ENCODE peak calls at places on chromosomes 5 and 9, in eight cellular contexts. E is astrocyte; U is heart right ventricle; H is uterus; O is adrenal gland; P is thyroid gland; S is CD8-positive, alpha-beta T cell; I is SJCRH30. R is an unnamed sample. For H3K4me1, the result is how much of the 10 kb centered on the place peaks cover.

GRCh38 chr9:105359899-105360298 is 87.9 kb upstream of the FSD1L start:
- DNase-seq in U (no peak), O (no peak), E (peak), I (no peak), H (no peak), S (no peak), P (no peak), R (no peak)

GRCh38 chr5:180704362-180704761 is 35.5 kb downstream of the OR2Y1 start:
- DNase-seq in I (peak), H (no peak), U (no peak), P (no peak), E (peak), S (no peak), O (no peak), R (no peak)

GRCh38 chr9:110115868-110116542 is 92.0 kb downstream of the C9orf152 start:
- DNase-seq in E (peak), P (no peak), I (no peak), O (no peak), S (no peak), U (no peak), H (no peak), R (no peak)

GRCh38 chr9:118170032-118170955 is 466.1 kb downstream of the TLR4 start:
- DNase-seq in H (no peak), P (no peak), I (peak), U (no peak), E (peak), O (peak), S (no peak), R (peak)

GRCh38 chr5:132270345-132270685 is 12.8 kb downstream of the PDLIM4 start:
- DNase-seq in S (no peak), H (no peak), O (no peak), P (no peak), U (no peak), I (no peak), E (no peak), R (no peak)

GRCh38 chr5:115510145-115510640 is 34.4 kb downstream of the FEM1C start:
- DNase-seq in I (no peak), P (no peak), E (no peak), U (no peak), O (no peak), H (no peak), S (no peak), R (no peak)

GRCh38 chr5:61933787-61934626 is 372.0 kb upstream of the KIF2A start:
- DNase-seq in U (no peak), I (peak), O (peak), H (no peak), E (peak), S (no peak), P (peak), R (peak)

GRCh38 chr5:64939772-64940510 is 171.2 kb downstream of the CWC27 start:
- DNase-seq in E (no peak), I (no peak), U (peak), H (no peak), O (no peak), P (peak), S (no peak), R (peak)

GRCh38 chr9:75683591-75683990 is 206.9 kb upstream of the PCSK5 start:
- DNase-seq in O (no peak), U (no peak), P (no peak), I (no peak), H (no peak), E (peak), S (no peak), R (no peak)

GRCh38 chr5:145982572-145983314 is 46.4 kb downstream of the SH3RF2 start:
- DNase-seq in E (no peak), I (no peak), U (no peak), O (no peak), P (no peak), H (no peak), S (no peak), R (no peak)
- H3K4me1 ChIP-seq in E (under half), I (under half), U (under half), O (under half), P (under half), H (under half), S (under half), R (under half)

DNA sequence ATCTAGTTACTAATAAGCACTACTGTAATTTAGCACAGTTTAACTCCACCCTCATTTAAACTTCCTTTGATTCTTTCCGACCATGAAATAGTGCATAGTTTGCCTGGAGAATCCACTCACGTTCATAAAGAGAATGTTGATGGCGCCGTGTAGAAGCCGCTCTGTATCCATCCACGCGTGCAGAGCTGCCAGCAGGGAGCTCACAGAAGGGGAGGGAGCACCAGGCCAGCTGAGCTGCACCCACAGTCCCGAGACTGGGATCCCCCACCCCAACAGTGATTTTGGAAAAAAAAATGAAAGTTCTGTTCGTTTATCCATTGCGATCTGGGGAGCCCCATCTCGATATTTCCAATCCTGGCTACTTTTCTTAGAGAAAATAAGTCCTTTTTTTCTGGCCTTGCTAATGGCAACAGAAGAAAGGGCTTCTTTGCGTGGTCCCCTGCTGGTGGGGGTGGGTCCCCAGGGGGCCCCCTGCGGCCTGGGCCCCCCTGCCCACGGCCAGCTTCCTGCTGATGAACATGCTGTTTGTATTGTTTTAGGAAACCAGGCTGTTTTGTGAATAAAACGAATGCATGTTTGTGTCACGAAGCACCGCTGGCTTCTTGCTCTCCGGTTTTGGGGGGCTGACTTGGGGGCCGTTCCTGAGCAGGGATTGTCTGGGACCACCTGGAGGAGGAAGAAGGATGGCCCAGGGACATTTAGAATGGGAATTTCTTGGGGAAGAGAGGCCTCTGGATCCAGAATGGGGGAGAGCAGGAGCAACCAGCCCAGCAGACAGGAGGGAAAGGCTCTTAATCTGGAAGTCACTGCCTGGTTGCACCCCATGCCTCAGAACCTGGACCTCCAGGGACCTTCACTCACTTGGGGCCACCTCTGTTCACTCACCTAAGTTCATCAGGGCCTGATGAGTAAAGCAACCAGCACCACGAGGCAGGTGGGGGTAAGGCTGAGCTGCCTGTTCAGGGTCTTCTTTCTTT is 35.4 kb downstream of the CXXC5 start:
- DNase-seq in S (no peak), P (no peak), H (no peak), E (no peak), U (no peak), O (no peak), I (no peak), R (no peak)
- H3K4me1 ChIP-seq in S (under half), P (under half), H (under half), E (under half), U (under half), O (under half), I (under half), R (under half)

GRCh38 chr9:98101868-98102273 is 17.2 kb downstream of the TRIM14 start:
- DNase-seq in P (peak), S (peak), U (no peak), I (no peak), E (peak), H (no peak), O (peak), R (no peak)

GRCh38 chr9:98099898-98100297 is 19.1 kb downstream of the TRIM14 start:
- DNase-seq in P (peak), S (no peak), I (no peak), O (peak), H (no peak), E (no peak), U (no peak), R (peak)

GRCh38 chr9:98099346-98099745 is 19.7 kb downstream of the TRIM14 start:
- DNase-seq in E (no peak), O (no peak), I (no peak), U (no peak), H (no peak), S (peak), P (no peak), R (no peak)

GRCh38 chr9:98104445-98104881 is 14.6 kb downstream of the TRIM14 start:
- DNase-seq in I (no peak), H (no peak), E (no peak), S (no peak), U (no peak), P (no peak), O (no peak), R (no peak)

GRCh38 chr9:98101416-98101815 is 17.6 kb downstream of the TRIM14 start:
- DNase-seq in H (no peak), S (no peak), U (no peak), I (no peak), O (peak), P (no peak), E (no peak), R (no peak)
- H3K4me1 ChIP-seq in H (under half), S (half or more), U (under half), I (under half), O (under half), P (under half), E (under half), R (under half)

GRCh38 chr9:107269681-107270080 is 13.4 kb upstream of the RAD23B start:
- DNase-seq in E (no peak), O (no peak), H (no peak), I (no peak), P (no peak), S (no peak), U (no peak), R (no peak)
- H3K4me1 ChIP-seq in E (under half), O (under half), H (under half), I (under half), P (under half), S (under half), U (under half), R (under half)

DNA sequence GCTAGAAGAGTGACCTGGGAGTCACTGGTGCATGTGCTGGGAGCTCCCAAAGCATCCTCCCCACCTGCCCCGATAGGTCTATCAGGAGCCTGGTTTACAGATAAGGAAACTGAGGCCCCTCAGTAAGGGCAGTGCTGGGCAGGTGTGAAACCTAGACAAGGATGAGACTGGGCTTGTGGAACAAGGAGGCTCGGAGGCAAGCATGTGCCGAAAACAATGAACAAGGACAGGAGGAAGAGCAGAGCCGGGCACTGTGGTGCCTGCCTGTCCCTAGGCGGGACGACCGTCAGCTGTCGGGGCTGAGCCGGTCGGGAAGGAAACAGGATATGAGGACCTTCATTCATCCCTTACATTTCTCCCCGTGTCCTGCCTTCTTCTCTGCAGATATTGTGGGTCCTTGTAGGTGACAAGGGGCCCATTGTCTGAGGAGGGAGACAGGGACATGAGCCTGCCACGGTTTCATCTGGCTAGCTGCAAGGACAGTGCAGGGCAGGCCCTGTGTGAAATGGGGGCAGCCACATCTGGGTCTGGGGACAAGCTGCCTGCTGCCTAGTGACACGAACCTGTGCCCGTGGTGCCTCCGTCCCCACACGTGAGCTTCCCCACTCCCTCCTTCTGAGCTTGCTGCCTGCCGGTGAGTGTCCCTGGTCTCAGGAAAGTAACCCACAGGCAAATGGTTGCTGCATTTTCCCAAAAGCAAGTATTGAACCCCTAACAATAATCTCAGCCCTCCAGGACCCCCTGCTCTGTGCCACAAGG is 18.6 kb downstream of the FGD3 start:
- DNase-seq in P (no peak), I (peak), S (no peak), O (no peak), H (no peak), E (no peak), U (no peak), R (no peak)
- H3K4me1 ChIP-seq in P (under half), I (under half), S (half or more), O (under half), H (under half), E (under half), U (under half), R (under half)

GRCh38 chr5:119318256-119318914 is 37.4 kb upstream of the TNFAIP8 start:
- DNase-seq in S (peak), U (no peak), I (no peak), E (no peak), H (no peak), P (peak), O (no peak), R (no peak)
- H3K4me1 ChIP-seq in S (half or more), U (under half), I (under half), E (under half), H (under half), P (under half), O (under half), R (under half)

DNA sequence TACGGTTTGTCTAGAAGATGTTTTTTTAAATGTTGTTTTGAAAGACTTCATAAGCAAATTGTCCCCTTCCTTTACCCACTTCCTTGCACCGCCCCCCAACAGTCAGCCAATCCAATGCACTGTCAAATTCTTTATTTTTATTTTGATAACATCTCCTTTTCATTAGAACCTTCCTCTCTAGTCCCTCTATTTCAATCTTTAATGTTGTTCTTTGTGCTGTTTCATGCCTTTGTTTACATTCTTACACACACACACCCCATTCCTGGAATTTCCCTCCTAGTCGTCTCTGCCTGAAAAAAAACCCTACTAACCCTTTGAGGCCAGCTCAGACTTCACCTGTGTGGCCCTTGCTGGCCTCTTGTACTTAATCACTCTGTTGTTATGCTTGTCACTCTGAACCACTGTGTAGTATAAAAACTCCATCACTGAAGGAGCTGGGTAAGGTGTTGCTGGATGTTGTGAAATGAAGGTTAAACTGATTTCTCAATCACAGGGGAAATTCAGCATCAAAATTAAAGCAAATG is 133.4 kb downstream of the UGCG start:
- DNase-seq in E (peak), U (no peak), H (no peak), P (no peak), O (no peak), S (no peak), I (no peak), R (no peak)
- H3K4me1 ChIP-seq in E (under half), U (under half), H (under half), P (under half), O (under half), S (under half), I (under half), R (under half)

DNA sequence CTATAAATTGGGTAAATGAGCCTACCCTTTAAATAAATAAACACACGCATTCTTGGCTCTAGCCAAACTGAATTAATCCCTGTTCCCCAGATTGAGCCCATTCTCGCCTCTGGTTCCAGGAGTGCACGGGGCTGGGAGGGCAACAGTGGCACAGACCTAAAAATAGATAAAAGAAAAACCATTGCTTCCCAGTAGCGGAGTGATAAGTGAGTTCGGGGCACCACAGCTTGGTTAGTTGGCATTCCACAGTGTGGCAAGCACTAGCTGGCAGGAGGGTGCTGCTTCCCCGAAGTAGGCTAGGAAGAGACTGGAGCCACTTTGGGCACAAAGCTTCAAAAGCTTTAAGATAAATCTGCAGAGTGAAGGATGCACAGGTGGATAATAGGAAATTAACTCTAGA is 322.2 kb upstream of the SGCD start:
- DNase-seq in H (no peak), P (no peak), I (no peak), O (no peak), E (no peak), U (no peak), S (no peak), R (no peak)
- H3K4me1 ChIP-seq in H (under half), P (under half), I (under half), O (under half), E (under half), U (under half), S (under half), R (under half)